ENCODE peak calls at places on chromosomes 7 and 10, in five cellular contexts. One of them, this sample, is unnamed.

GRCh38 chr10:29841724-29842649 is 207.2 kb upstream of the SVIL start:
- DNase-seq in tibial nerve: no peak
- DNase-seq in Peyer's patch: peak
- DNase-seq in GM12865: no peak
- DNase-seq in spleen: no peak
- DNase-seq in this sample: no peak

GRCh38 chr10:104120061-104120460 is 1.9 kb upstream of the SFR1 start:
- DNase-seq in tibial nerve: no peak
- DNase-seq in Peyer's patch: no peak
- DNase-seq in GM12865: no peak
- DNase-seq in spleen: no peak
- DNase-seq in this sample: no peak

GRCh38 chr10:80278480-80278879 is 11.0 kb downstream of the MAT1A start:
- DNase-seq in tibial nerve: no peak
- DNase-seq in Peyer's patch: no peak
- DNase-seq in GM12865: no peak
- DNase-seq in spleen: no peak
- DNase-seq in this sample: no peak

GRCh38 chr7:75969704-75970498 is 24.5 kb downstream of the TMEM120A start:
- DNase-seq in tibial nerve: no peak
- DNase-seq in Peyer's patch: no peak
- DNase-seq in GM12865: no peak
- DNase-seq in spleen: peak
- DNase-seq in this sample: no peak

GRCh38 chr7:42380411-42380810 is 143.4 kb upstream of the GLI3 start:
- DNase-seq in tibial nerve: no peak
- DNase-seq in Peyer's patch: no peak
- DNase-seq in GM12865: no peak
- DNase-seq in spleen: no peak
- DNase-seq in this sample: no peak

GRCh38 chr10:128883126-128884060 is 583.6 kb upstream of the MGMT start:
- DNase-seq in tibial nerve: no peak
- DNase-seq in Peyer's patch: no peak
- DNase-seq in GM12865: no peak
- DNase-seq in spleen: no peak
- DNase-seq in this sample: no peak

GRCh38 chr7:55570939-55571338 is 1.4 kb downstream of the VOPP1 start:
- DNase-seq in tibial nerve: no peak
- DNase-seq in Peyer's patch: no peak
- DNase-seq in GM12865: no peak
- DNase-seq in spleen: no peak
- DNase-seq in this sample: no peak

GRCh38 chr7:14858410-14858809 is 44.1 kb downstream of the DGKB start:
- DNase-seq in tibial nerve: no peak
- DNase-seq in Peyer's patch: no peak
- DNase-seq in GM12865: no peak
- DNase-seq in spleen: no peak
- DNase-seq in this sample: no peak

GRCh38 chr7:16356241-16356958 is 64.9 kb downstream of the CRPPA start:
- DNase-seq in tibial nerve: no peak
- DNase-seq in Peyer's patch: no peak
- DNase-seq in GM12865: no peak
- DNase-seq in spleen: no peak
- DNase-seq in this sample: no peak

GRCh38 chr10:46037107-46037900 is 6.9 kb upstream of the NCOA4 start:
- DNase-seq in tibial nerve: no peak
- DNase-seq in Peyer's patch: no peak
- DNase-seq in GM12865: no peak
- DNase-seq in spleen: no peak
- DNase-seq in this sample: no peak

GRCh38 chr7:28858206-28858605 is 99.9 kb downstream of the TRIL start:
- DNase-seq in tibial nerve: no peak
- DNase-seq in Peyer's patch: no peak
- DNase-seq in GM12865: no peak
- DNase-seq in spleen: no peak
- DNase-seq in this sample: no peak

GRCh38 chr7:110964770-110965169 is 126.2 kb upstream of the LRRN3 start:
- DNase-seq in tibial nerve: no peak
- DNase-seq in Peyer's patch: no peak
- DNase-seq in GM12865: no peak
- DNase-seq in spleen: no peak
- DNase-seq in this sample: no peak

GRCh38 chr10:129914960-129915359 is 49.1 kb downstream of the EBF3 start:
- DNase-seq in tibial nerve: no peak
- DNase-seq in Peyer's patch: peak
- DNase-seq in GM12865: no peak
- DNase-seq in spleen: peak
- DNase-seq in this sample: no peak

GRCh38 chr10:49512121-49512809 is 26.7 kb downstream of the ERCC6 start:
- DNase-seq in tibial nerve: no peak
- DNase-seq in Peyer's patch: no peak
- DNase-seq in GM12865: peak
- DNase-seq in spleen: no peak
- DNase-seq in this sample: no peak

GRCh38 chr7:75889826-75890225 is 11.0 kb downstream of the RHBDD2 start:
- DNase-seq in tibial nerve: peak
- DNase-seq in Peyer's patch: no peak
- DNase-seq in GM12865: no peak
- DNase-seq in spleen: no peak
- DNase-seq in this sample: no peak

GRCh38 chr10:14740684-14741247 is 33.9 kb downstream of the FAM107B start:
- DNase-seq in tibial nerve: no peak
- DNase-seq in Peyer's patch: no peak
- DNase-seq in GM12865: peak
- DNase-seq in spleen: no peak
- DNase-seq in this sample: no peak

GRCh38 chr10:126496771-126497545 is 108.7 kb upstream of the ADAM12 start:
- DNase-seq in tibial nerve: no peak
- DNase-seq in Peyer's patch: no peak
- DNase-seq in GM12865: no peak
- DNase-seq in spleen: no peak
- DNase-seq in this sample: no peak

GRCh38 chr7:55185941-55186609 is 167.3 kb downstream of the EGFR start:
- DNase-seq in tibial nerve: no peak
- DNase-seq in Peyer's patch: no peak
- DNase-seq in GM12865: no peak
- DNase-seq in spleen: no peak
- DNase-seq in this sample: no peak

GRCh38 chr10:89633484-89633883 is 11.6 kb downstream of the PANK1 start:
- DNase-seq in tibial nerve: no peak
- DNase-seq in Peyer's patch: no peak
- DNase-seq in GM12865: no peak
- DNase-seq in spleen: no peak
- DNase-seq in this sample: no peak

GRCh38 chr7:153537271-153537670 is 514.9 kb upstream of the DPP6 start:
- DNase-seq in tibial nerve: no peak
- DNase-seq in Peyer's patch: no peak
- DNase-seq in GM12865: no peak
- DNase-seq in spleen: no peak
- DNase-seq in this sample: no peak

GRCh38 chr7:112422842-112423496 is 27.3 kb upstream of the IFRD1 start:
- DNase-seq in tibial nerve: peak
- DNase-seq in Peyer's patch: no peak
- DNase-seq in GM12865: peak
- DNase-seq in spleen: peak
- DNase-seq in this sample: no peak

GRCh38 chr7:67738958-67739357 is 742.3 kb downstream of the TYW1 start:
- DNase-seq in tibial nerve: peak
- DNase-seq in Peyer's patch: no peak
- DNase-seq in GM12865: no peak
- DNase-seq in spleen: no peak
- DNase-seq in this sample: peak

GRCh38 chr10:2772135-2772534 is 295.2 kb upstream of the PFKP start:
- DNase-seq in tibial nerve: no peak
- DNase-seq in Peyer's patch: no peak
- DNase-seq in GM12865: no peak
- DNase-seq in spleen: no peak
- DNase-seq in this sample: no peak

DNA sequence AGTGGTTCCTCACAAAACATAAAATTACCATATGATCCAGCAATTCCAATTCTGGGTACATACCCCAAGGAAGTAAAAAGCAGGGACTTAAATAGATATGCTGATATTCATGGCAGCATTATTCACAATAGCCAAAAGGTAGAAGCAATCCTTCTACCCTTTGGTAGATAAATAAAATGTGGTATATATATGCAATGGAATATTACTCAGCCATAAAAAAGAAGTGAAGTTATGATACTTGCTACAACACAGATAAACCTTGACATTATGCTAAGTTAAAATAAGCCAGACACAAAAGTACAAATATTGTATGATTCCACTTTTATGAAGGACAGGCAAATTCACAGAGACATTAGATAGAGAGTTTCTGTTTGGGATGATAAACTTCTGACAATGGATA is 13.3 kb downstream of the JMJD1C start:
- DNase-seq in tibial nerve: no peak
- DNase-seq in Peyer's patch: no peak
- DNase-seq in GM12865: no peak
- DNase-seq in spleen: no peak
- DNase-seq in this sample: no peak
- TF ChIP-seq CTCF in tibial nerve: no peak
- TF ChIP-seq CTCF in Peyer's patch: no peak
- TF ChIP-seq CTCF in GM12865: no peak
- TF ChIP-seq CTCF in spleen: no peak
- TF ChIP-seq CTCF in this sample: no peak

DNA sequence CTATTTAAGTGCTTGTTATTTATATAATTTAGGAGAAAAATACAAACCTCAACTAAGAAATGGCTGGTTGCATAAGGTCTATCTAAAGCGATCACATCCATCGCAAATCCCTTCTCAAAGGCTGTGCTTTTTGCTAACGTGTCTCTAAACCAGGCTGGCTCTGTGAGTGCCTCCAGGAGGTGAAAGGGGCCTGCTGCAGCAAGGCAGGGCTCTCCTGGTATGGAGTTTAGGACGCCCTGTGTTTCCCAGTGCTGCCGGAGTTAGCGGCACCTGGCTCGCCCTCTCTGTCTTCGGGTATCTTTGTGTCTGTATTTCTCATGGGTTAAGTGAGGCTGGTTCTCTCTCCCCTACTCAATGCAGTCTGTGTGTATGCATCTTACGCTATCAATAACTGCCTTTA is 68.4 kb upstream of the ATP6V0A4 start:
- DNase-seq in tibial nerve: no peak
- DNase-seq in Peyer's patch: no peak
- DNase-seq in GM12865: no peak
- DNase-seq in spleen: no peak
- DNase-seq in this sample: no peak
- TF ChIP-seq CTCF in tibial nerve: no peak
- TF ChIP-seq CTCF in Peyer's patch: no peak
- TF ChIP-seq CTCF in GM12865: no peak
- TF ChIP-seq CTCF in spleen: no peak
- TF ChIP-seq CTCF in this sample: no peak

DNA sequence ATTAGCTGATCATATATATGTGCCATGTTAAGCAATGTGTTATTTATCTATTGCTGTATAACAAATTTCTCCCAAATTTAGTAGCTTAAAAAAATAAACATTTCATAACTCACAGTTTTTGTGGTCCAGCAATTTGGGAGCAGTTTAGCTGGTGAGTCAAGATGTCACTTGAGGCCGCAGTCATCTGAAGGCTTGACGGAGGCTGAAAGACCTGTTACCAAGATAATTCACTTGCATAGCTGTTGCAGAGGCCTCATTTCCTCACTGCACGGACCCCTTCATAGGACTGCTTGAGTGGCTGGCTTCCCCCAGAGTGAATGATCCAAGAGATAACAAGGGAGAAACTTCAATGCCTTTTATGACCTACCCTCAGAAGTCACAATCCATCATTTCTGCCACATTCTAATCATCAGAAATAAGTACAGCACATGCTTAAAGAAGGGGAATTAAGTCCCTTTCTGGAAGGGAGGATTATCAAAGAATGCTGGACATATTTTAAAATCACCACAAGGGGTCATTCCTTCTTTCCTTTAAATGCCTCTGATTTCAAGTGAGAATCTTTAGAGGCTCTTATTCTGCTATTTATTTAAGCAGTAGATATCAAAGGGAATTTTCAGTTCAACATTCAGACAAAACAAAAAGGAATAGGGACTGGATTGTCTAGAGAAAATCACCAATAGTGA is 10.5 kb upstream of the SRPK2 start:
- DNase-seq in tibial nerve: no peak
- DNase-seq in Peyer's patch: no peak
- DNase-seq in GM12865: peak
- DNase-seq in spleen: no peak
- DNase-seq in this sample: no peak
- TF ChIP-seq CTCF in tibial nerve: peak
- TF ChIP-seq CTCF in Peyer's patch: no peak
- TF ChIP-seq CTCF in GM12865: no peak
- TF ChIP-seq CTCF in spleen: no peak
- TF ChIP-seq CTCF in this sample: peak

GRCh38 chr7:98528079-98528478 is 89.0 kb upstream of the NPTX2 start:
- DNase-seq in tibial nerve: no peak
- DNase-seq in Peyer's patch: no peak
- DNase-seq in GM12865: no peak
- DNase-seq in spleen: peak
- DNase-seq in this sample: no peak

GRCh38 chr7:98526059-98526458 is 91.0 kb upstream of the NPTX2 start:
- DNase-seq in tibial nerve: no peak
- DNase-seq in Peyer's patch: no peak
- DNase-seq in GM12865: no peak
- DNase-seq in spleen: peak
- DNase-seq in this sample: no peak

GRCh38 chr7:98536803-98537202 is 80.3 kb upstream of the NPTX2 start:
- DNase-seq in tibial nerve: no peak
- DNase-seq in Peyer's patch: no peak
- DNase-seq in GM12865: no peak
- DNase-seq in spleen: no peak
- DNase-seq in this sample: no peak

GRCh38 chr7:98534493-98534892 is 82.6 kb upstream of the NPTX2 start:
- DNase-seq in tibial nerve: no peak
- DNase-seq in Peyer's patch: no peak
- DNase-seq in GM12865: no peak
- DNase-seq in spleen: no peak
- DNase-seq in this sample: no peak

GRCh38 chr7:98531717-98532116 is 85.4 kb upstream of the NPTX2 start:
- DNase-seq in tibial nerve: no peak
- DNase-seq in Peyer's patch: no peak
- DNase-seq in GM12865: peak
- DNase-seq in spleen: no peak
- DNase-seq in this sample: no peak
- TF ChIP-seq CTCF in tibial nerve: no peak
- TF ChIP-seq CTCF in Peyer's patch: no peak
- TF ChIP-seq CTCF in GM12865: peak
- TF ChIP-seq CTCF in spleen: no peak
- TF ChIP-seq CTCF in this sample: no peak

This sample was measured in D721Med.